ENCODE peak calls at places on chromosomes 1 and 21, in four cellular contexts. One of them, this sample, is unnamed.

GRCh38 chr1:216456682-216457081 is 33.4 kb upstream of the USH2A start:
- DNase-seq in renal cortical epithelial cell: peak
- DNase-seq in fibroblast of the conjunctiva: peak
- DNase-seq in stimulated activated effector memory CD8-positive, alpha-beta T cell treated with anti-CD3 and anti-CD28 coated beads, Interleukin-12 subunit alpha, Interleukin-12 subunit beta, amount 100 ng/mL, for 72 hours: no peak
- DNase-seq in this sample: no peak

GRCh38 chr1:184929711-184930202 is 44.6 kb downstream of the NIBAN1 start:
- DNase-seq in renal cortical epithelial cell: peak
- DNase-seq in fibroblast of the conjunctiva: no peak
- DNase-seq in stimulated activated effector memory CD8-positive, alpha-beta T cell treated with anti-CD3 and anti-CD28 coated beads, Interleukin-12 subunit alpha, Interleukin-12 subunit beta, amount 100 ng/mL, for 72 hours: no peak
- DNase-seq in this sample: no peak

GRCh38 chr1:237394263-237394662 is 352.3 kb downstream of the RYR2 start:
- DNase-seq in renal cortical epithelial cell: peak
- DNase-seq in fibroblast of the conjunctiva: no peak
- DNase-seq in stimulated activated effector memory CD8-positive, alpha-beta T cell treated with anti-CD3 and anti-CD28 coated beads, Interleukin-12 subunit alpha, Interleukin-12 subunit beta, amount 100 ng/mL, for 72 hours: no peak
- DNase-seq in this sample: no peak

GRCh38 chr1:100671604-100672003 is 47.9 kb upstream of the VCAM1 start:
- DNase-seq in renal cortical epithelial cell: no peak
- DNase-seq in fibroblast of the conjunctiva: peak
- DNase-seq in stimulated activated effector memory CD8-positive, alpha-beta T cell treated with anti-CD3 and anti-CD28 coated beads, Interleukin-12 subunit alpha, Interleukin-12 subunit beta, amount 100 ng/mL, for 72 hours: no peak
- DNase-seq in this sample: no peak

GRCh38 chr21:22120616-22121266 is 1122.5 kb downstream of the NCAM2 start:
- DNase-seq in renal cortical epithelial cell: no peak
- DNase-seq in fibroblast of the conjunctiva: no peak
- DNase-seq in stimulated activated effector memory CD8-positive, alpha-beta T cell treated with anti-CD3 and anti-CD28 coated beads, Interleukin-12 subunit alpha, Interleukin-12 subunit beta, amount 100 ng/mL, for 72 hours: no peak
- DNase-seq in this sample: no peak

GRCh38 chr1:201886103-201886885 is 2.4 kb upstream of the SHISA4 start:
- DNase-seq in renal cortical epithelial cell: no peak
- DNase-seq in fibroblast of the conjunctiva: no peak
- DNase-seq in stimulated activated effector memory CD8-positive, alpha-beta T cell treated with anti-CD3 and anti-CD28 coated beads, Interleukin-12 subunit alpha, Interleukin-12 subunit beta, amount 100 ng/mL, for 72 hours: no peak
- DNase-seq in this sample: no peak

GRCh38 chr21:46634966-46635323 is 529 bp upstream of the PRMT2 start:
- DNase-seq in renal cortical epithelial cell: peak
- DNase-seq in fibroblast of the conjunctiva: peak
- DNase-seq in stimulated activated effector memory CD8-positive, alpha-beta T cell treated with anti-CD3 and anti-CD28 coated beads, Interleukin-12 subunit alpha, Interleukin-12 subunit beta, amount 100 ng/mL, for 72 hours: no peak
- DNase-seq in this sample: no peak

GRCh38 chr1:206013017-206013800 is 10.0 kb upstream of the RAB7B start:
- DNase-seq in renal cortical epithelial cell: no peak
- DNase-seq in fibroblast of the conjunctiva: no peak
- DNase-seq in stimulated activated effector memory CD8-positive, alpha-beta T cell treated with anti-CD3 and anti-CD28 coated beads, Interleukin-12 subunit alpha, Interleukin-12 subunit beta, amount 100 ng/mL, for 72 hours: no peak
- DNase-seq in this sample: no peak

GRCh38 chr1:63777965-63778880 is 4.4 kb downstream of the ROR1 start:
- DNase-seq in renal cortical epithelial cell: no peak
- DNase-seq in fibroblast of the conjunctiva: no peak
- DNase-seq in stimulated activated effector memory CD8-positive, alpha-beta T cell treated with anti-CD3 and anti-CD28 coated beads, Interleukin-12 subunit alpha, Interleukin-12 subunit beta, amount 100 ng/mL, for 72 hours: no peak
- DNase-seq in this sample: no peak

GRCh38 chr1:158121604-158122254 is 59.0 kb upstream of the CD1D start:
- DNase-seq in renal cortical epithelial cell: peak
- DNase-seq in fibroblast of the conjunctiva: peak
- DNase-seq in stimulated activated effector memory CD8-positive, alpha-beta T cell treated with anti-CD3 and anti-CD28 coated beads, Interleukin-12 subunit alpha, Interleukin-12 subunit beta, amount 100 ng/mL, for 72 hours: no peak
- DNase-seq in this sample: peak

GRCh38 chr1:194056169-194056568 is 869.8 kb upstream of the B3GALT2 start:
- DNase-seq in renal cortical epithelial cell: peak
- DNase-seq in fibroblast of the conjunctiva: no peak
- DNase-seq in stimulated activated effector memory CD8-positive, alpha-beta T cell treated with anti-CD3 and anti-CD28 coated beads, Interleukin-12 subunit alpha, Interleukin-12 subunit beta, amount 100 ng/mL, for 72 hours: no peak
- DNase-seq in this sample: no peak

GRCh38 chr1:201511925-201512539 is 5.1 kb upstream of the CSRP1 start:
- DNase-seq in renal cortical epithelial cell: no peak
- DNase-seq in fibroblast of the conjunctiva: no peak
- DNase-seq in stimulated activated effector memory CD8-positive, alpha-beta T cell treated with anti-CD3 and anti-CD28 coated beads, Interleukin-12 subunit alpha, Interleukin-12 subunit beta, amount 100 ng/mL, for 72 hours: no peak
- DNase-seq in this sample: peak

GRCh38 chr21:26686705-26687104 is 113.6 kb upstream of the CYYR1 start:
- DNase-seq in renal cortical epithelial cell: no peak
- DNase-seq in fibroblast of the conjunctiva: no peak
- DNase-seq in stimulated activated effector memory CD8-positive, alpha-beta T cell treated with anti-CD3 and anti-CD28 coated beads, Interleukin-12 subunit alpha, Interleukin-12 subunit beta, amount 100 ng/mL, for 72 hours: no peak
- DNase-seq in this sample: no peak

GRCh38 chr1:238399558-238399957 is 508.8 kb upstream of the ZP4 start:
- DNase-seq in renal cortical epithelial cell: no peak
- DNase-seq in fibroblast of the conjunctiva: no peak
- DNase-seq in stimulated activated effector memory CD8-positive, alpha-beta T cell treated with anti-CD3 and anti-CD28 coated beads, Interleukin-12 subunit alpha, Interleukin-12 subunit beta, amount 100 ng/mL, for 72 hours: no peak
- DNase-seq in this sample: no peak

GRCh38 chr1:193456883-193457282 is 270.5 kb upstream of the B3GALT2 start:
- DNase-seq in renal cortical epithelial cell: peak
- DNase-seq in fibroblast of the conjunctiva: no peak
- DNase-seq in stimulated activated effector memory CD8-positive, alpha-beta T cell treated with anti-CD3 and anti-CD28 coated beads, Interleukin-12 subunit alpha, Interleukin-12 subunit beta, amount 100 ng/mL, for 72 hours: no peak
- DNase-seq in this sample: no peak

GRCh38 chr1:155176544-155177071 is 3.0 kb downstream of the TRIM46 start:
- DNase-seq in renal cortical epithelial cell: peak
- DNase-seq in fibroblast of the conjunctiva: peak
- DNase-seq in stimulated activated effector memory CD8-positive, alpha-beta T cell treated with anti-CD3 and anti-CD28 coated beads, Interleukin-12 subunit alpha, Interleukin-12 subunit beta, amount 100 ng/mL, for 72 hours: peak
- DNase-seq in this sample: no peak

GRCh38 chr1:43349594-43350306 is 9.0 kb upstream of the CDC20 start:
- DNase-seq in renal cortical epithelial cell: peak
- DNase-seq in fibroblast of the conjunctiva: no peak
- DNase-seq in stimulated activated effector memory CD8-positive, alpha-beta T cell treated with anti-CD3 and anti-CD28 coated beads, Interleukin-12 subunit alpha, Interleukin-12 subunit beta, amount 100 ng/mL, for 72 hours: no peak
- DNase-seq in this sample: no peak

This sample was measured in nucleus accumbens.